ENCODE peak calls at places on chromosomes 1 and 21, in six cellular contexts. One of them, this sample, is unnamed.

GRCh38 chr1:7988576-7988975 is 27.1 kb downstream of the PARK7 start:
- DNase-seq in tibial nerve: no peak
- DNase-seq in CD8-positive, alpha-beta T cell: no peak
- DNase-seq in suprapubic skin: no peak
- DNase-seq in fibroblast of lung: no peak
- DNase-seq in ovary: no peak
- DNase-seq in this sample: no peak

GRCh38 chr1:177934927-177935326 is 34.9 kb downstream of the SEC16B start:
- DNase-seq in tibial nerve: no peak
- DNase-seq in CD8-positive, alpha-beta T cell: no peak
- DNase-seq in suprapubic skin: no peak
- DNase-seq in fibroblast of lung: no peak
- DNase-seq in ovary: no peak
- DNase-seq in this sample: no peak

GRCh38 chr1:204134103-204134502 is 17.7 kb downstream of the ETNK2 start:
- DNase-seq in tibial nerve: no peak
- DNase-seq in CD8-positive, alpha-beta T cell: no peak
- DNase-seq in suprapubic skin: no peak
- DNase-seq in fibroblast of lung: no peak
- DNase-seq in ovary: no peak
- DNase-seq in this sample: no peak

GRCh38 chr1:209704584-209704983 is at the start of gene HSD11B1:
- DNase-seq in tibial nerve: peak; percentile 66
- DNase-seq in CD8-positive, alpha-beta T cell: no peak
- DNase-seq in suprapubic skin: peak; percentile 89
- DNase-seq in fibroblast of lung: peak; percentile 99
- DNase-seq in ovary: peak; percentile 90
- DNase-seq in this sample: peak; percentile 66

GRCh38 chr1:67897270-67897949 is 64.1 kb upstream of the GNG12 start:
- DNase-seq in tibial nerve: no peak
- DNase-seq in CD8-positive, alpha-beta T cell: no peak
- DNase-seq in suprapubic skin: no peak
- DNase-seq in fibroblast of lung: peak; percentile 79
- DNase-seq in ovary: no peak
- DNase-seq in this sample: no peak

GRCh38 chr21:38494688-38495087 is 3.6 kb downstream of the ERG start:
- DNase-seq in tibial nerve: no peak
- DNase-seq in CD8-positive, alpha-beta T cell: no peak
- DNase-seq in suprapubic skin: no peak
- DNase-seq in fibroblast of lung: no peak
- DNase-seq in ovary: no peak
- DNase-seq in this sample: no peak

GRCh38 chr1:11647333-11647732 is 6.9 kb downstream of the FBXO2 start:
- DNase-seq in tibial nerve: no peak
- DNase-seq in CD8-positive, alpha-beta T cell: no peak
- DNase-seq in suprapubic skin: no peak
- DNase-seq in fibroblast of lung: no peak
- DNase-seq in ovary: no peak
- DNase-seq in this sample: no peak

GRCh38 chr1:62462370-62462769 is 25.5 kb downstream of the USP1 start:
- DNase-seq in tibial nerve: no peak
- DNase-seq in CD8-positive, alpha-beta T cell: no peak
- DNase-seq in suprapubic skin: no peak
- DNase-seq in fibroblast of lung: no peak
- DNase-seq in ovary: no peak
- DNase-seq in this sample: no peak

GRCh38 chr1:26607191-26607590 is 77.6 kb downstream of the RPS6KA1 start:
- DNase-seq in tibial nerve: no peak
- DNase-seq in CD8-positive, alpha-beta T cell: no peak
- DNase-seq in suprapubic skin: no peak
- DNase-seq in fibroblast of lung: no peak
- DNase-seq in ovary: no peak
- DNase-seq in this sample: no peak

GRCh38 chr1:38129473-38129872 is 82.9 kb upstream of the POU3F1 start:
- DNase-seq in tibial nerve: no peak
- DNase-seq in CD8-positive, alpha-beta T cell: no peak
- DNase-seq in suprapubic skin: no peak
- DNase-seq in fibroblast of lung: no peak
- DNase-seq in ovary: no peak
- DNase-seq in this sample: no peak

GRCh38 chr1:236700903-236701302 is 14.6 kb downstream of the ACTN2 start:
- DNase-seq in tibial nerve: no peak
- DNase-seq in CD8-positive, alpha-beta T cell: no peak
- DNase-seq in suprapubic skin: no peak
- DNase-seq in fibroblast of lung: no peak
- DNase-seq in ovary: no peak
- DNase-seq in this sample: no peak

GRCh38 chr1:58922302-58923089 is 138.6 kb upstream of the JUN start:
- DNase-seq in tibial nerve: peak; percentile 38
- DNase-seq in CD8-positive, alpha-beta T cell: peak; percentile 69
- DNase-seq in suprapubic skin: peak; percentile 70
- DNase-seq in fibroblast of lung: peak; percentile 82
- DNase-seq in ovary: peak; percentile 86
- DNase-seq in this sample: peak; percentile 74

GRCh38 chr1:54805466-54805865 is 4.3 kb upstream of the TTC22 start:
- DNase-seq in tibial nerve: no peak
- DNase-seq in CD8-positive, alpha-beta T cell: no peak
- DNase-seq in suprapubic skin: peak; percentile 8
- DNase-seq in fibroblast of lung: no peak
- DNase-seq in ovary: no peak
- DNase-seq in this sample: no peak

GRCh38 chr1:43934279-43934985 is 831 bp downstream of the ARTN start:
- DNase-seq in tibial nerve: no peak
- DNase-seq in CD8-positive, alpha-beta T cell: peak; percentile 67
- DNase-seq in suprapubic skin: no peak
- DNase-seq in fibroblast of lung: peak; percentile 66
- DNase-seq in ovary: peak; percentile 34
- DNase-seq in this sample: peak; percentile 71

GRCh38 chr1:155007253-155007828 is 4.7 kb downstream of the ZBTB7B start:
- DNase-seq in tibial nerve: no peak
- DNase-seq in CD8-positive, alpha-beta T cell: no peak
- DNase-seq in suprapubic skin: no peak
- DNase-seq in fibroblast of lung: no peak
- DNase-seq in ovary: no peak
- DNase-seq in this sample: no peak

GRCh38 chr1:24925082-24925779 is 4.8 kb downstream of the RUNX3 start:
- DNase-seq in tibial nerve: no peak
- DNase-seq in CD8-positive, alpha-beta T cell: peak; percentile 82
- DNase-seq in suprapubic skin: no peak
- DNase-seq in fibroblast of lung: no peak
- DNase-seq in ovary: no peak
- DNase-seq in this sample: no peak

GRCh38 chr1:98839840-98840239 is 164.8 kb downstream of the PLPPR5 start:
- DNase-seq in tibial nerve: no peak
- DNase-seq in CD8-positive, alpha-beta T cell: no peak
- DNase-seq in suprapubic skin: no peak
- DNase-seq in fibroblast of lung: peak; percentile 1
- DNase-seq in ovary: no peak
- DNase-seq in this sample: no peak

GRCh38 chr21:41610042-41610839 is 102.3 kb upstream of the TMPRSS2 start:
- DNase-seq in tibial nerve: no peak
- DNase-seq in CD8-positive, alpha-beta T cell: no peak
- DNase-seq in suprapubic skin: peak; percentile 67
- DNase-seq in fibroblast of lung: peak; percentile 60
- DNase-seq in ovary: no peak
- DNase-seq in this sample: peak; percentile 75

GRCh38 chr1:39142394-39143060 is 62.0 kb upstream of the MACF1 start:
- DNase-seq in tibial nerve: no peak
- DNase-seq in CD8-positive, alpha-beta T cell: no peak
- DNase-seq in suprapubic skin: peak; percentile 66
- DNase-seq in fibroblast of lung: no peak
- DNase-seq in ovary: no peak
- DNase-seq in this sample: peak; percentile 73

GRCh38 chr21:34061983-34062382 is 11.4 kb upstream of the MRPS6 start:
- DNase-seq in tibial nerve: no peak
- DNase-seq in CD8-positive, alpha-beta T cell: no peak
- DNase-seq in suprapubic skin: no peak
- DNase-seq in fibroblast of lung: peak; percentile 21
- DNase-seq in ovary: no peak
- DNase-seq in this sample: peak; percentile 34

GRCh38 chr1:9909222-9910046 is 635 bp downstream of the CTNNBIP1 start:
- DNase-seq in tibial nerve: no peak
- DNase-seq in CD8-positive, alpha-beta T cell: peak; percentile 60
- DNase-seq in suprapubic skin: peak; percentile 80
- DNase-seq in fibroblast of lung: no peak
- DNase-seq in ovary: peak; percentile 31
- DNase-seq in this sample: peak; percentile 23

GRCh38 chr1:51842255-51842654 is 36.3 kb downstream of the NRDC start:
- DNase-seq in tibial nerve: no peak
- DNase-seq in CD8-positive, alpha-beta T cell: no peak
- DNase-seq in suprapubic skin: no peak
- DNase-seq in fibroblast of lung: no peak
- DNase-seq in ovary: no peak
- DNase-seq in this sample: no peak

GRCh38 chr1:20344738-20345137 is 54.1 kb downstream of the VWA5B1 start:
- DNase-seq in tibial nerve: no peak
- DNase-seq in CD8-positive, alpha-beta T cell: no peak
- DNase-seq in suprapubic skin: no peak
- DNase-seq in fibroblast of lung: no peak
- DNase-seq in ovary: no peak
- DNase-seq in this sample: no peak

GRCh38 chr1:82319526-82319925 is 518.8 kb downstream of the ADGRL2 start:
- DNase-seq in tibial nerve: no peak
- DNase-seq in CD8-positive, alpha-beta T cell: no peak
- DNase-seq in suprapubic skin: no peak
- DNase-seq in fibroblast of lung: no peak
- DNase-seq in ovary: no peak
- DNase-seq in this sample: no peak

GRCh38 chr1:34292472-34292871 is 115.8 kb downstream of the C1orf94 start:
- DNase-seq in tibial nerve: no peak
- DNase-seq in CD8-positive, alpha-beta T cell: no peak
- DNase-seq in suprapubic skin: no peak
- DNase-seq in fibroblast of lung: no peak
- DNase-seq in ovary: no peak
- DNase-seq in this sample: peak; percentile 15
- TF ChIP-seq CTCF in tibial nerve: no peak
- TF ChIP-seq CTCF in CD8-positive, alpha-beta T cell: no peak
- TF ChIP-seq CTCF in suprapubic skin: no peak
- TF ChIP-seq CTCF in fibroblast of lung: no peak
- TF ChIP-seq CTCF in ovary: no peak
- TF ChIP-seq CTCF in this sample: no peak

GRCh38 chr1:27891196-27891889 is 19.0 kb downstream of the THEMIS2 start:
- DNase-seq in tibial nerve: no peak
- DNase-seq in CD8-positive, alpha-beta T cell: no peak
- DNase-seq in suprapubic skin: no peak
- DNase-seq in fibroblast of lung: no peak
- DNase-seq in ovary: no peak
- DNase-seq in this sample: no peak
- TF ChIP-seq CTCF in tibial nerve: no peak
- TF ChIP-seq CTCF in CD8-positive, alpha-beta T cell: no peak
- TF ChIP-seq CTCF in suprapubic skin: no peak
- TF ChIP-seq CTCF in fibroblast of lung: no peak
- TF ChIP-seq CTCF in ovary: no peak
- TF ChIP-seq CTCF in this sample: no peak

GRCh38 chr21:26845750-26846035 is 484 bp upstream of the ADAMTS1 start:
- DNase-seq in tibial nerve: no peak
- DNase-seq in CD8-positive, alpha-beta T cell: no peak
- DNase-seq in suprapubic skin: no peak
- DNase-seq in fibroblast of lung: no peak
- DNase-seq in ovary: no peak
- DNase-seq in this sample: no peak

GRCh38 chr21:26845066-26845749 is at the start of gene ADAMTS1:
- DNase-seq in tibial nerve: peak; percentile 91
- DNase-seq in CD8-positive, alpha-beta T cell: no peak
- DNase-seq in suprapubic skin: peak; percentile 95
- DNase-seq in fibroblast of lung: peak; percentile 96
- DNase-seq in ovary: peak; percentile 97
- DNase-seq in this sample: peak; percentile 91

GRCh38 chr21:26844258-26845065 is 747 bp downstream of the ADAMTS1 start:
- DNase-seq in tibial nerve: peak; percentile 21
- DNase-seq in CD8-positive, alpha-beta T cell: no peak
- DNase-seq in suprapubic skin: peak; percentile 72
- DNase-seq in fibroblast of lung: peak; percentile 52
- DNase-seq in ovary: peak; percentile 67
- DNase-seq in this sample: peak; percentile 59

GRCh38 chr21:26847951-26848350 is 2.7 kb upstream of the ADAMTS1 start:
- DNase-seq in tibial nerve: no peak
- DNase-seq in CD8-positive, alpha-beta T cell: no peak
- DNase-seq in suprapubic skin: no peak
- DNase-seq in fibroblast of lung: no peak
- DNase-seq in ovary: no peak
- DNase-seq in this sample: no peak

DNA sequence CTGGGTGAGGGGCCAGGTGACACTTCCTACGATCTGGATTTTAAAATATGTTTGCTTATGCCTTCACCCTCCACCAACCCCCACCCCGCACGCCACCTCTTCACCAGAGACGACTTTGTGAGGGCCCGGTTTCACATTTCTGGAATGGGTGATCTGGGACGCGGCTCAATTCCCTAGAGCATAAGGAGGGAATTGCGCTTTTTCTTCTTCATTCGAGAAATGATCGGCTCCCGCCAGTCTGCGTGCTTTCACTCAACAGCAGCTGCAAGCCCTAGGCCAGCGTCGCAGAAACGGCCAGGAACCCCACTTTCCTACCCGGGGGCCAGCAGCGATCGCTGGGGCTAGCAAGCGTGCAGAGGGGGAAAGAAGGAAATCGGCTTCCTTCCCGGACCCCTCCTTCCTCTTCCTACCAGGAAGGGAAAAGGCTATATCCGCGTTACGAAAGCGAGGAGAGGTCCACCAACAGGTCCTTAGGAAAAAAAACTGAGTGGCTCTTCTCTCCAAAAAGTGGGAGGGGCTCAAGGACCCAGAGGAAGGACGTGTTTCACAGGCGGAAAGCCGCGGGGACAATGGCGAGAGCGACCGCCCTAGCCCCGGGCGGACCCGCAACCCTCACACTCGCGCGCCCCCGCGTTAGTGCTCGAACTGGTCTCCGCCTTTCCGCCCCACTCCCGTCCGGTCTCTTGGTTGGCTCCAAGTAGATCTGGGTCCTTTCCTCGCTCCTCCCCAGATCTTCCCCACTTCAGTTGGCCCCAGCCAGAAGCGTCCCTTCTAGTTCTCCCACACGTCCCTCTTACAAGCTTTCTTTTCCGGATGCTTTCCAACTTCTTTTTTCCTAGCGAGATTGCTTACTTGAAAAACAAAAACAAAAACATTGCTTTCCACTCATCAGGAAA is 1.1 kb upstream of the ADAMTS1 start:
- DNase-seq in tibial nerve: peak; percentile 80
- DNase-seq in CD8-positive, alpha-beta T cell: no peak
- DNase-seq in suprapubic skin: peak; percentile 93
- DNase-seq in fibroblast of lung: peak; percentile 86
- DNase-seq in ovary: peak; percentile 93
- DNase-seq in this sample: peak; percentile 84
- TF ChIP-seq CTCF in tibial nerve: no peak
- TF ChIP-seq CTCF in CD8-positive, alpha-beta T cell: no peak
- TF ChIP-seq CTCF in suprapubic skin: no peak
- TF ChIP-seq CTCF in fibroblast of lung: peak; percentile 39
- TF ChIP-seq CTCF in ovary: peak; percentile 32
- TF ChIP-seq CTCF in this sample: peak; percentile 13

DNA sequence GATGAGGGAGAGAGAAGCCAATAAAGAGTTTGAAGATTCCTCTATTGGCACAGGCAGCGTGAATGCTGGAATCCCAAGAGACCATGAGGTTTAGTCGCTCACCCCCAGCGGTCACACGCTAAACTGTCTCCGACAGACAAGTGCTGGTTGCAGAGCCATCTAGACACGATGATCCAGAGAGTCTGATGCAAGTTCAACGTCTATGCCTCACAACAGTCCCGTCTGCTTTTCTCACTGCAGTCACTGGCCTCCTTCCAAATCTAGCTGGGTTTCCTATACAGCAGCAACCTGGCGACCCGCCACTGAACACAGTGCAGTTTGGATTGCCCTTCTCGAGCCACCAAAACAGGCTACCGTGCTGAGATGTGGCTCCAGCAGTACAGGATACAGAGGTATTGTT is 98.6 kb upstream of the KRTAP19-8 start:
- DNase-seq in tibial nerve: no peak
- DNase-seq in CD8-positive, alpha-beta T cell: no peak
- DNase-seq in suprapubic skin: no peak
- DNase-seq in fibroblast of lung: peak; percentile 86
- DNase-seq in ovary: no peak
- DNase-seq in this sample: no peak
- TF ChIP-seq CTCF in tibial nerve: no peak
- TF ChIP-seq CTCF in CD8-positive, alpha-beta T cell: no peak
- TF ChIP-seq CTCF in suprapubic skin: no peak
- TF ChIP-seq CTCF in fibroblast of lung: peak; percentile 33
- TF ChIP-seq CTCF in ovary: no peak
- TF ChIP-seq CTCF in this sample: no peak